ENCODE peak calls at places on chromosomes 16 and 17, in seven cellular contexts. K is cardiac septum; N is HTR-8/SVneo; I is mammary epithelial cell; P is CD8-positive, alpha-beta T cell; O is AG08396; F is HEK293T. H is an unnamed sample.

GRCh38 chr17:15348030-15348429 is 6.6 kb upstream of the TEKT3 start:
- DNase-seq in O (no peak), I (peak), F (no peak), N (no peak), P (no peak), K (no peak), H (no peak)

GRCh38 chr16:78478267-78478821 is 378.9 kb downstream of the WWOX start:
- DNase-seq in K (no peak), N (no peak), I (no peak), P (no peak), F (peak), O (no peak), H (no peak)

GRCh38 chr17:948284-948852 is 31.2 kb downstream of the NXN start:
- DNase-seq in I (no peak), O (no peak), N (no peak), F (no peak), K (no peak), P (no peak), H (peak)

GRCh38 chr17:47917581-47917980 is 21.5 kb downstream of the SP2 start:
- DNase-seq in P (no peak), F (no peak), N (no peak), I (no peak), O (no peak), K (no peak), H (no peak)

GRCh38 chr17:27473748-27474609 is 17.7 kb downstream of the KSR1 start:
- DNase-seq in N (no peak), P (peak), I (no peak), O (no peak), F (no peak), K (no peak), H (no peak)

GRCh38 chr17:39755550-39756375 is 18.0 kb downstream of the GRB7 start:
- DNase-seq in O (no peak), F (no peak), N (no peak), P (peak), I (no peak), K (peak), H (no peak)

GRCh38 chr17:54840885-54841614 is 59.6 kb upstream of the TOM1L1 start:
- DNase-seq in O (no peak), P (no peak), N (no peak), F (no peak), K (no peak), I (no peak), H (no peak)

GRCh38 chr17:65550075-65550635 is 11.3 kb downstream of the AXIN2 start:
- DNase-seq in O (no peak), N (no peak), K (no peak), I (no peak), F (no peak), P (no peak), H (no peak)

GRCh38 chr17:28497931-28498330 is 8.2 kb upstream of the FOXN1 start:
- DNase-seq in K (no peak), O (no peak), I (no peak), P (no peak), F (no peak), N (no peak), H (no peak)

GRCh38 chr17:14760719-14761425 is 460.0 kb downstream of the HS3ST3B1 start:
- DNase-seq in O (no peak), P (no peak), F (no peak), K (no peak), N (no peak), I (no peak), H (no peak)

GRCh38 chr16:1908983-1909382 is 9.2 kb downstream of the HS3ST6 start:
- DNase-seq in O (no peak), P (no peak), I (no peak), K (no peak), F (no peak), N (no peak), H (no peak)

GRCh38 chr17:29719469-29719868 is 96.8 kb upstream of the CORO6 start:
- DNase-seq in I (no peak), F (no peak), O (no peak), N (no peak), K (no peak), P (no peak), H (no peak)

GRCh38 chr17:40123811-40124114 is 2.0 kb downstream of the MSL1 start:
- DNase-seq in I (no peak), K (no peak), P (no peak), O (no peak), F (no peak), N (no peak), H (no peak)

GRCh38 chr17:9150407-9151090 is 129.2 kb downstream of the NTN1 start:
- DNase-seq in P (no peak), N (no peak), O (no peak), K (no peak), F (no peak), I (no peak), H (no peak)

GRCh38 chr17:7579001-7579838 is at the start of gene CD68:
- DNase-seq in O (peak), F (no peak), P (peak), N (peak), K (no peak), I (peak), H (no peak)

GRCh38 chr17:41740506-41740905 is 6.1 kb upstream of the HAP1 start:
- DNase-seq in F (no peak), I (no peak), N (no peak), O (no peak), P (no peak), K (no peak), H (no peak)

GRCh38 chr16:2142942-2143868 is 5.2 kb upstream of the RAB26 start:
- DNase-seq in F (no peak), O (peak), K (no peak), P (no peak), N (no peak), I (peak), H (no peak)

GRCh38 chr17:3582921-3583320 is 25.3 kb upstream of the TRPV3 start:
- DNase-seq in I (no peak), F (no peak), O (no peak), N (no peak), K (no peak), P (no peak), H (no peak)

GRCh38 chr16:19771040-19771439 is 53.0 kb downstream of the IQCK start:
- DNase-seq in K (no peak), I (no peak), P (no peak), F (no peak), N (no peak), O (no peak), H (no peak)

GRCh38 chr17:55386931-55387330 is 34.7 kb downstream of the MMD start:
- DNase-seq in P (no peak), F (no peak), O (no peak), I (peak), K (no peak), N (no peak), H (no peak)

GRCh38 chr16:71449020-71449419 is 7.2 kb upstream of the TLE7 start:
- DNase-seq in O (no peak), P (no peak), F (no peak), I (no peak), N (no peak), K (no peak), H (no peak)

GRCh38 chr16:19595043-19595767 is 39.7 kb downstream of the VPS35L start:
- DNase-seq in I (no peak), O (peak), K (no peak), N (peak), F (no peak), P (no peak), H (no peak)

GRCh38 chr17:17511293-17511741 is 15.1 kb upstream of the RASD1 start:
- DNase-seq in F (no peak), I (no peak), K (peak), N (no peak), O (no peak), P (no peak), H (no peak)